ENCODE peak calls at places on chromosomes 1 and 21, in ten cellular contexts. J is cardiac muscle cell; O is epithelial cell of esophagus; Q is iris pigment epithelial cell; S is glutamatergic neuron; P is stimulated activated CD4-positive, alpha-beta T cell treated with anti-CD3 and anti-CD28 coated beads, Interleukin-2, amount 100 ng/mL, for 48 hours; T is choroid plexus epithelial cell; M is BJ; G is C1 segment of cervical spinal cord; H is activated CD4-positive, alpha-beta T cell treated with anti-CD3 and anti-CD28 coated beads, Interleukin-2, amount 10 ng/mL, durations not matched to agents 7 days and 5 days. Y is an unnamed sample.

GRCh38 chr1:33864460-33865389 is 846 bp downstream of the HMGB4 start:
- DNase-seq in P (no peak), O (no peak), M (no peak), Q (no peak), T (no peak), H (no peak), J (no peak), G (no peak), S (no peak), Y (no peak)

GRCh38 chr1:82697965-82698364 is 897.2 kb downstream of the ADGRL2 start:
- DNase-seq in O (no peak), J (no peak), G (no peak), S (no peak), H (no peak), T (no peak), Q (no peak), P (no peak), M (no peak), Y (no peak)

GRCh38 chr1:84892657-84893618 is at the start of gene LPAR3:
- DNase-seq in G (no peak), T (peak), M (no peak), J (peak), P (peak), O (peak), S (peak), Q (peak), H (peak), Y (no peak)

GRCh38 chr21:37208741-37209225 is 58.4 kb downstream of the VPS26C start:
- DNase-seq in P (no peak), Q (no peak), M (no peak), S (no peak), H (no peak), G (peak), O (no peak), J (no peak), T (no peak), Y (peak)

GRCh38 chr1:169327875-169328274 is 39.7 kb downstream of the NME7 start:
- DNase-seq in Q (no peak), H (no peak), M (no peak), J (no peak), O (no peak), T (no peak), S (no peak), P (no peak), G (no peak), Y (no peak)

GRCh38 chr1:46186076-46186475 is 9.8 kb upstream of the P3R3URF start:
- DNase-seq in O (no peak), T (no peak), H (no peak), S (no peak), M (no peak), G (no peak), Q (no peak), J (no peak), P (no peak), Y (no peak)

GRCh38 chr1:54846716-54847284 is 40.2 kb downstream of the DHCR24 start:
- DNase-seq in G (no peak), T (no peak), Q (no peak), J (no peak), O (no peak), P (no peak), S (no peak), M (no peak), H (no peak), Y (no peak)

GRCh38 chr1:205578780-205579571 is 52.8 kb downstream of the ELK4 start:
- DNase-seq in Q (no peak), T (no peak), M (no peak), H (no peak), J (no peak), S (no peak), P (no peak), O (peak), G (no peak), Y (no peak)

GRCh38 chr1:149848811-149849210 is 50.6 kb upstream of the BOLA1 start:
- DNase-seq in O (peak), J (peak), G (no peak), Q (peak), S (no peak), H (peak), T (no peak), M (no peak), P (no peak), Y (no peak)

GRCh38 chr21:27104749-27105439 is 138.0 kb upstream of the ADAMTS5 start:
- DNase-seq in M (peak), S (no peak), G (no peak), P (no peak), O (peak), H (no peak), J (no peak), T (peak), Q (peak), Y (no peak)

GRCh38 chr1:12615916-12616708 is 1.9 kb downstream of the DHRS3 start:
- DNase-seq in J (peak), O (peak), Q (peak), S (no peak), P (no peak), H (no peak), M (no peak), G (no peak), T (peak), Y (no peak)